ENCODE peak calls at places on chromosomes 7 and 10, in ten cellular contexts. One of them, this sample, is unnamed.

GRCh38 chr7:13850185-13850752 is 139.2 kb downstream of the ETV1 start:
- DNase-seq in GM12892: no peak
- DNase-seq in esophagus squamous epithelium: no peak
- DNase-seq in HCT116: peak; percentile 62
- DNase-seq in suprapubic skin: no peak
- DNase-seq in IMR-90: peak; percentile 99
- DNase-seq in spleen: no peak
- DNase-seq in upper lobe of left lung: no peak
- DNase-seq in endothelial cell of umbilical vein: peak; percentile 82
- DNase-seq in gastrocnemius medialis: no peak
- DNase-seq in this sample: peak; percentile 67

GRCh38 chr7:38675500-38676106 is 44.4 kb upstream of the AMPH start:
- DNase-seq in endothelial cell of umbilical vein: no peak
- DNase-seq in gastrocnemius medialis: peak; percentile 33
- DNase-seq in suprapubic skin: no peak
- DNase-seq in HCT116: no peak
- DNase-seq in IMR-90: no peak
- DNase-seq in upper lobe of left lung: no peak
- DNase-seq in spleen: no peak
- DNase-seq in GM12892: no peak
- DNase-seq in esophagus squamous epithelium: no peak
- DNase-seq in this sample: no peak

GRCh38 chr7:91182819-91183405 is 81.3 kb upstream of the FZD1 start:
- DNase-seq in spleen: no peak
- DNase-seq in IMR-90: peak; percentile 98
- DNase-seq in esophagus squamous epithelium: no peak
- DNase-seq in upper lobe of left lung: no peak
- DNase-seq in GM12892: no peak
- DNase-seq in endothelial cell of umbilical vein: peak; percentile 93
- DNase-seq in suprapubic skin: no peak
- DNase-seq in HCT116: no peak
- DNase-seq in gastrocnemius medialis: no peak
- DNase-seq in this sample: peak; percentile 19

GRCh38 chr7:87395442-87396020 is 50.1 kb downstream of the CROT start:
- DNase-seq in IMR-90: no peak
- DNase-seq in upper lobe of left lung: no peak
- DNase-seq in endothelial cell of umbilical vein: no peak
- DNase-seq in gastrocnemius medialis: no peak
- DNase-seq in GM12892: no peak
- DNase-seq in HCT116: no peak
- DNase-seq in esophagus squamous epithelium: no peak
- DNase-seq in suprapubic skin: no peak
- DNase-seq in spleen: no peak
- DNase-seq in this sample: no peak

GRCh38 chr7:130273081-130273699 is 6.5 kb downstream of the CPA2 start:
- DNase-seq in upper lobe of left lung: no peak
- DNase-seq in IMR-90: peak; percentile 48
- DNase-seq in endothelial cell of umbilical vein: peak; percentile 24
- DNase-seq in suprapubic skin: no peak
- DNase-seq in spleen: no peak
- DNase-seq in esophagus squamous epithelium: no peak
- DNase-seq in HCT116: no peak
- DNase-seq in GM12892: no peak
- DNase-seq in gastrocnemius medialis: no peak
- DNase-seq in this sample: no peak

GRCh38 chr10:88385601-88386203 is 197.4 kb downstream of the RNLS start:
- DNase-seq in spleen: peak; percentile 88
- DNase-seq in gastrocnemius medialis: peak; percentile 36
- DNase-seq in IMR-90: no peak
- DNase-seq in GM12892: peak; percentile 15
- DNase-seq in suprapubic skin: no peak
- DNase-seq in HCT116: peak; percentile 75
- DNase-seq in upper lobe of left lung: no peak
- DNase-seq in endothelial cell of umbilical vein: no peak
- DNase-seq in esophagus squamous epithelium: peak; percentile 14
- DNase-seq in this sample: peak; percentile 29

GRCh38 chr7:26307226-26307625 is 15.6 kb downstream of the SNX10 start:
- DNase-seq in esophagus squamous epithelium: no peak
- DNase-seq in GM12892: no peak
- DNase-seq in IMR-90: peak; percentile 4
- DNase-seq in spleen: no peak
- DNase-seq in upper lobe of left lung: no peak
- DNase-seq in endothelial cell of umbilical vein: no peak
- DNase-seq in HCT116: no peak
- DNase-seq in suprapubic skin: no peak
- DNase-seq in gastrocnemius medialis: peak; percentile 18
- DNase-seq in this sample: peak; percentile 76

GRCh38 chr10:33249137-33249536 is 85.3 kb downstream of the NRP1 start:
- DNase-seq in suprapubic skin: no peak
- DNase-seq in spleen: no peak
- DNase-seq in upper lobe of left lung: no peak
- DNase-seq in gastrocnemius medialis: no peak
- DNase-seq in HCT116: no peak
- DNase-seq in IMR-90: no peak
- DNase-seq in esophagus squamous epithelium: no peak
- DNase-seq in GM12892: no peak
- DNase-seq in endothelial cell of umbilical vein: no peak
- DNase-seq in this sample: no peak

GRCh38 chr7:88912852-88913251 is 117.3 kb upstream of the TEX47 start:
- DNase-seq in spleen: no peak
- DNase-seq in HCT116: no peak
- DNase-seq in upper lobe of left lung: no peak
- DNase-seq in gastrocnemius medialis: no peak
- DNase-seq in suprapubic skin: no peak
- DNase-seq in GM12892: no peak
- DNase-seq in IMR-90: no peak
- DNase-seq in esophagus squamous epithelium: no peak
- DNase-seq in endothelial cell of umbilical vein: no peak
- DNase-seq in this sample: no peak

GRCh38 chr10:81026597-81026996 is 488.9 kb downstream of the SH2D4B start:
- DNase-seq in GM12892: no peak
- DNase-seq in spleen: no peak
- DNase-seq in HCT116: no peak
- DNase-seq in suprapubic skin: no peak
- DNase-seq in IMR-90: no peak
- DNase-seq in endothelial cell of umbilical vein: no peak
- DNase-seq in gastrocnemius medialis: no peak
- DNase-seq in esophagus squamous epithelium: no peak
- DNase-seq in upper lobe of left lung: no peak
- DNase-seq in this sample: no peak

GRCh38 chr10:95236068-95236903 is 42.2 kb downstream of the ACSM6 start:
- DNase-seq in GM12892: no peak
- DNase-seq in suprapubic skin: no peak
- DNase-seq in IMR-90: peak; percentile 81
- DNase-seq in endothelial cell of umbilical vein: peak; percentile 42
- DNase-seq in spleen: no peak
- DNase-seq in gastrocnemius medialis: no peak
- DNase-seq in HCT116: peak; percentile 68
- DNase-seq in upper lobe of left lung: no peak
- DNase-seq in esophagus squamous epithelium: no peak
- DNase-seq in this sample: no peak

GRCh38 chr10:43069597-43069996 is 7.3 kb upstream of the RET start:
- DNase-seq in IMR-90: no peak
- DNase-seq in gastrocnemius medialis: no peak
- DNase-seq in HCT116: no peak
- DNase-seq in upper lobe of left lung: no peak
- DNase-seq in endothelial cell of umbilical vein: no peak
- DNase-seq in GM12892: no peak
- DNase-seq in spleen: peak; percentile 41
- DNase-seq in suprapubic skin: no peak
- DNase-seq in esophagus squamous epithelium: no peak
- DNase-seq in this sample: no peak

GRCh38 chr7:57819491-57819981 is 369.6 kb downstream of the ZNF716 start:
- DNase-seq in IMR-90: no peak
- DNase-seq in endothelial cell of umbilical vein: no peak
- DNase-seq in suprapubic skin: no peak
- DNase-seq in upper lobe of left lung: peak; percentile 68
- DNase-seq in GM12892: no peak
- DNase-seq in gastrocnemius medialis: no peak
- DNase-seq in spleen: no peak
- DNase-seq in esophagus squamous epithelium: no peak
- DNase-seq in HCT116: no peak
- DNase-seq in this sample: no peak

GRCh38 chr7:39621784-39622411 is 1.5 kb upstream of the RALA start:
- DNase-seq in spleen: no peak
- DNase-seq in GM12892: no peak
- DNase-seq in suprapubic skin: no peak
- DNase-seq in endothelial cell of umbilical vein: no peak
- DNase-seq in HCT116: no peak
- DNase-seq in IMR-90: peak; percentile 35
- DNase-seq in upper lobe of left lung: no peak
- DNase-seq in esophagus squamous epithelium: no peak
- DNase-seq in gastrocnemius medialis: no peak
- DNase-seq in this sample: no peak

GRCh38 chr10:109889867-109890266 is 33.4 kb downstream of the XPNPEP1 start:
- DNase-seq in IMR-90: peak; percentile 91
- DNase-seq in endothelial cell of umbilical vein: peak; percentile 89
- DNase-seq in HCT116: no peak
- DNase-seq in esophagus squamous epithelium: no peak
- DNase-seq in upper lobe of left lung: no peak
- DNase-seq in gastrocnemius medialis: no peak
- DNase-seq in spleen: no peak
- DNase-seq in suprapubic skin: no peak
- DNase-seq in GM12892: no peak
- DNase-seq in this sample: peak; percentile 57

DNA sequence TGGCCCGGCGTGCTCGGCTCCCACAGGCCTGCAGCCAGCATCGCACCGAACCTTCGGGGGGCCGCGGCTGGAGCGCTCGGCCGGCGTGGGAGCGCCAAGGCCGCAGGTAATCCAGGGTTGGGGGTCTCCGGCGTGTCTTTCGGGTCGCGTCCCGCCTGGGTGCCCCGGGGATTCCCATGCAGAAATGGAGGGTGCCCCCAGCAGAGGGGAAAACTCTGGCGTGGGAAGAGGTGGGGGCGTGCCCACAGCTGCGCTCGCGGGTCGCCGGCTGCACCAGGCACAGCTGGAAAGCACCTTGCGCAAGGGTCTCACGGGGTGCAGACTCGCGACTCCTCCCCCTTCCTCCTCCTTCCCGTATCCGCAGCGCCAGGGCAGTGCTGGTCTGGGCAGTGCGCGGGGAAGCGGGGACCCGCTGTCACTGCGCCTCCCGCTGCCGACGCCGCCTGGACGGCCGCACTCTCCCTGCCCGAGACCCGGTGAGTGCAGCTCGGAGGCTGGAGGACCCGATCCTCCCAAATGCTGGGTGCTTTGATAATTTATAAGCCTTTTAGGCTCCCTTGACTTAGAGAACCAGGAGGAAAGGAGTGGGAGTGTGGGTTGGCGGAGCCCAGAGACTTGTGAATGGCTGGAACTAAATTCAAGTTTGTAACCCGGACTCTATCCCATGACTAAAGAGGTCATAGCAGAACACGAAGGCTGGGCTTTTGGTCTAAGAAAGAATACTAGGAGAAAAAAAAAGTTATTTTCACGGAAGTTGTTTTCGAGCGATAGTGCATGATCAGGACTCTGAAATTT is 486 bp downstream of the MAP3K8 start:
- DNase-seq in upper lobe of left lung: peak; percentile 93
- DNase-seq in HCT116: peak; percentile 31
- DNase-seq in spleen: peak; percentile 96
- DNase-seq in endothelial cell of umbilical vein: peak; percentile 82
- DNase-seq in GM12892: peak; percentile 64
- DNase-seq in IMR-90: peak; percentile 74
- DNase-seq in suprapubic skin: peak; percentile 97
- DNase-seq in esophagus squamous epithelium: peak; percentile 49
- DNase-seq in gastrocnemius medialis: peak; percentile 91
- DNase-seq in this sample: peak; percentile 70
- TF ChIP-seq POLR2A in upper lobe of left lung: peak; percentile 98
- TF ChIP-seq POLR2A in HCT116: no peak
- TF ChIP-seq POLR2A in spleen: peak; percentile 97
- TF ChIP-seq POLR2A in endothelial cell of umbilical vein: no peak
- TF ChIP-seq POLR2A in GM12892: peak; percentile 82
- TF ChIP-seq POLR2A in IMR-90: no peak
- TF ChIP-seq POLR2A in suprapubic skin: peak; percentile 40
- TF ChIP-seq POLR2A in esophagus squamous epithelium: peak; percentile 94
- TF ChIP-seq POLR2A in gastrocnemius medialis: peak; percentile 97
- TF ChIP-seq POLR2A in this sample: no peak

GRCh38 chr7:157621131-157621681 is 284.4 kb downstream of the DNAJB6 start:
- DNase-seq in IMR-90: no peak
- DNase-seq in spleen: peak; percentile 77
- DNase-seq in HCT116: no peak
- DNase-seq in gastrocnemius medialis: no peak
- DNase-seq in endothelial cell of umbilical vein: no peak
- DNase-seq in upper lobe of left lung: peak; percentile 71
- DNase-seq in esophagus squamous epithelium: no peak
- DNase-seq in suprapubic skin: no peak
- DNase-seq in GM12892: no peak
- DNase-seq in this sample: no peak
- TF ChIP-seq POLR2A in IMR-90: no peak
- TF ChIP-seq POLR2A in spleen: no peak
- TF ChIP-seq POLR2A in HCT116: no peak
- TF ChIP-seq POLR2A in gastrocnemius medialis: no peak
- TF ChIP-seq POLR2A in endothelial cell of umbilical vein: no peak
- TF ChIP-seq POLR2A in upper lobe of left lung: no peak
- TF ChIP-seq POLR2A in esophagus squamous epithelium: no peak
- TF ChIP-seq POLR2A in suprapubic skin: no peak
- TF ChIP-seq POLR2A in GM12892: no peak
- TF ChIP-seq POLR2A in this sample: no peak

DNA sequence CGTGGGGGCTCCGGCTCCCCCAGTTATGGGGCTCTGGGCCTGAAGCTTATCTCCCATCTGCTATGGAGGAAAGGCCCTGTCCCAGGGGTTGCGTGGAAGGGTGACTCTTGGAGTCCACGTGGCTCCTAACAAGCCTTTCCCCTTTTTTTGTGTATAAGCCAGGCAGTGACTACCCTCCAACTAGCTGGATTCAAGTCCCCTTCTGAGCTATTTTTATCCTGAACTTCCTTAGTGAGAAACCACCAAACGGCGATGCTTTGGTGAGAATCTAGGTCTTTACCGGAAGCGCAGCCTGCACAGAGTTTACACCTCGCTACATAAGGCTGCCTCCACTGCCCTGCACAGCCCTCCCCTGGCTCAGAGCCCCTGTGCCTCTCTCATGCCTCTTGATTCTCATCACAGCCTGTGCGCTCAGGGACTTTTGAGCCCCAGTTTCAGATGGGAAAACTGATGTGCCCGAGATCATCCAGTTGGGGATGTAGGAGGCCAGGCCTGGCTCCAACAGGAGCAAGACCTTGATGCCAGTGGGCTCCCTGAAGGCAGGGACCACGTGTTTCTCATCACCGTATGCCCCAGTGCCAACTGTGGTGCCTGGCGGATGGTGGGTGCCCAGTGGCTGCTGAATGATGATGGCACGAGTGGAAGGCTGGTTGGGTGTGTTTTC is 102.3 kb upstream of the PPIF start:
- DNase-seq in upper lobe of left lung: no peak
- DNase-seq in esophagus squamous epithelium: no peak
- DNase-seq in IMR-90: no peak
- DNase-seq in GM12892: peak; percentile 49
- DNase-seq in HCT116: no peak
- DNase-seq in gastrocnemius medialis: no peak
- DNase-seq in suprapubic skin: no peak
- DNase-seq in spleen: peak; percentile 90
- DNase-seq in endothelial cell of umbilical vein: no peak
- DNase-seq in this sample: no peak
- TF ChIP-seq POLR2A in upper lobe of left lung: no peak
- TF ChIP-seq POLR2A in esophagus squamous epithelium: no peak
- TF ChIP-seq POLR2A in IMR-90: no peak
- TF ChIP-seq POLR2A in GM12892: peak; percentile 78
- TF ChIP-seq POLR2A in HCT116: no peak
- TF ChIP-seq POLR2A in gastrocnemius medialis: no peak
- TF ChIP-seq POLR2A in suprapubic skin: no peak
- TF ChIP-seq POLR2A in spleen: peak; percentile 37
- TF ChIP-seq POLR2A in endothelial cell of umbilical vein: no peak
- TF ChIP-seq POLR2A in this sample: no peak

GRCh38 chr7:155877167-155877566 is 64.9 kb upstream of the SHH start:
- DNase-seq in endothelial cell of umbilical vein: no peak
- DNase-seq in spleen: no peak
- DNase-seq in suprapubic skin: no peak
- DNase-seq in gastrocnemius medialis: no peak
- DNase-seq in HCT116: no peak
- DNase-seq in IMR-90: no peak
- DNase-seq in GM12892: no peak
- DNase-seq in esophagus squamous epithelium: no peak
- DNase-seq in upper lobe of left lung: no peak
- DNase-seq in this sample: no peak
- TF ChIP-seq POLR2A in endothelial cell of umbilical vein: no peak
- TF ChIP-seq POLR2A in spleen: no peak
- TF ChIP-seq POLR2A in suprapubic skin: no peak
- TF ChIP-seq POLR2A in gastrocnemius medialis: no peak
- TF ChIP-seq POLR2A in HCT116: no peak
- TF ChIP-seq POLR2A in IMR-90: no peak
- TF ChIP-seq POLR2A in GM12892: no peak
- TF ChIP-seq POLR2A in esophagus squamous epithelium: no peak
- TF ChIP-seq POLR2A in upper lobe of left lung: no peak
- TF ChIP-seq POLR2A in this sample: no peak

This sample was measured in H54.